ENCODE peak calls at places on chromosomes 12 and 14, in four cellular contexts. F, H, T and B are unnamed samples.

GRCh38 chr12:49784756-49785409 is 43.3 kb downstream of the NCKAP5L start:
- DNase-seq in F (no peak), H (peak), T (no peak), B (no peak)

GRCh38 chr12:53452159-53453077 is 516 bp downstream of the PCBP2 start:
- DNase-seq in F (peak), H (peak), T (peak), B (peak)

GRCh38 chr12:50581226-50582184 is 76.7 kb downstream of the DIP2B start:
- DNase-seq in F (no peak), H (peak), T (no peak), B (no peak)

GRCh38 chr12:132294121-132295034 is 35.0 kb downstream of the GALNT9 start:
- DNase-seq in F (peak), H (no peak), T (no peak), B (no peak)

GRCh38 chr14:46782281-46782680 is 130.7 kb upstream of the RPL10L start:
- DNase-seq in F (no peak), H (no peak), T (no peak), B (no peak)

GRCh38 chr12:122366685-122367475 is 55.6 kb downstream of the CLIP1 start:
- DNase-seq in F (no peak), H (peak), T (peak), B (no peak)

GRCh38 chr12:24153041-24153440 is 203.6 kb upstream of the SOX5 start:
- DNase-seq in F (no peak), H (no peak), T (no peak), B (no peak)

GRCh38 chr14:41000350-41000749 is 606.3 kb upstream of the LRFN5 start:
- DNase-seq in F (no peak), H (no peak), T (no peak), B (no peak)

DNA sequence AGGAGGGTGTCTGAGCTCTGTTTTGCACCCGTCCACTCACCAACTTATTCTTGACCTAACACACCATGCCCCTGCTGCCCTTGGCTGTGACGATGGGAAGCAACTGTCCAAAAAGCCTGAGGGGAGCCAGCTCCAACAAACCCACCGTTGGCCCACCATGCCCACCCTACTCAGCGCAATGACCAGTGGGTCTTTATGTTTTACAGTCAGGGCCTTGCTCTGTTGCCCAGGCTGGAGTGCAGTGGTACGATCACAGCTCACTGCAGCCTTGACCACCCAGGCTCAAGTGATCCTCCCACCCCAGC is 160.3 kb downstream of the ZFP36L1 start:
- DNase-seq in F (no peak), H (no peak), T (no peak), B (no peak)
- H3K27ac ChIP-seq in F (peak), H (no peak), T (no peak), B (no peak)

DNA sequence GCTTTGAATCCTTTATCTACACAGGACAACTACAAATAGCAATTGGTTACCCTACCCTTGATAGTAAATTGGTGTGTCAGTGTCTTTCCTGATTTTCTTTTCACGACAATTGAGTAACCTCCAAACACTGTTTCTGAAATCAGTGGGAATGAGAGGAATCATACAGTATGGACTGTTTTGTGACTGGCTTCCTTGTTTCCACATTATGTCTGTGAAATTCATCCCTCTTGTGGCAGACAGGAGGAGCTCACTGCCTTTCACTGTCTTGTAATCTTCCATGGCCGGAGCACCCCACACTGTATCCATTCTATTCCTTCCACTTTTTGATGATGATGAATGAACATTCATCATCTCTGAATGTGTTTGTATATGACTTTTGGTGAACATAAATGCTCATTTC is 164.0 kb upstream of the PZP start:
- DNase-seq in F (no peak), H (no peak), T (peak), B (no peak)
- TF ChIP-seq CTCF in F (no peak), H (no peak), T (peak), B (no peak)

DNA sequence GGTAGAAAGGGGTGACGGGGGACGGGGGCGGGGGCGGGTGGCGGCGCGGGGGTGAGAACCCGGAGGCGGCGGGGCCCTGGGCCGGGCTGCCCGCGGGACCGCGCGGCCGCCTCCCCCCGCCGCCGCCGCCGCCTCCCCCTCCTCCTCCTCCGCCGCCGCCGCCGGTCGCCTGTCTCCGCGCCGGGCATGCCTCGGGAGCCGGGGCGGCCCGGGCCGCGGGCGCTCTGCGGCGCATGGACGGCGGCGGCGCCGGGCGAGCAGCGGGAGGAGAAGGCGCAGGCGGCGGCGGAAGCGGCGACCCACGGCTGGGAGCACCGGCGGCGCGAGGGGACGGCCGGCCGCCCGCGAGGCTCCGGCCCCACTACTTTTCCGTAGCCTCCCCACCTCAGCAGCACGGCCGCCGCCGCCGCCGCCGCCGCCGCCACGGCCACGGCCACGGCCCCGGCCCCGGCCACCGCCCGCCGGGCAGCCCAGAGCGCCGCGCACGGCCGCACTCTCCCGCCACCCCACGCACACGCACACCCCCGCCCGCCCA is at the start of gene NPAS3:
- DNase-seq in F (peak), H (no peak), T (peak), B (no peak)
- H3K27ac ChIP-seq in F (peak), H (peak), T (peak), B (no peak)

DNA sequence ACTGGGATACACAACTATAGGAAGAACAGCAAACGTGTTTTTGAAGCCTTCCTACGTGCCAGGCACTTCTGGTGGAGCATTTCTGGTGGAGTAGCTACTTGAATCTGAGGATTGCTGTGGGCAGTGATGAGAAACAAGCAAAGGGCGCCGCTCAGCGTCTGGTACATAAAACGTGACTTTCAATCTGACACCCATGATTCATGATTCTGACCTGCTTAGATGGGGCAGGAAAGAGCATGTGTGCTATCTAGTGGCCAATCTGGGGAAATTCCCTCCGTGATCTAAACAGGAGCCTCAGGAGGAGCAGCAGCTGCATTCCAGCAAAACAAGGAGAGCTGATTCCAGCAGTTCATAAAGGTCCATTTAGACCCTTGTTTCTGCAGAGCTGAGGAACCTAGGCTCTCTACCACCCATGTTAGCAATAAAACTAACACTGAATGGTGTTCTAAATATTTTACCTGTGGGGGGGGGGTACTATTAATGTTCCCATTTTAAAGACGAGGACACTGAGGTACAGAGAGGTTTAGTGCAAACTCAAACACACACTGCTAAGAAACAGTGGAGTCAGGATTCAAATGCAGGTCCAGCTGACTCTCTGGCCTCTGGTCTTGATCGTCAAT is 37.8 kb downstream of the PAH start:
- DNase-seq in F (peak), H (peak), T (peak), B (no peak)
- TF ChIP-seq CTCF in F (peak), H (peak), T (peak), B (no peak)

GRCh38 chr14:91114079-91115065 is 499 bp downstream of the DGLUCY start:
- DNase-seq in F (peak), H (peak), T (peak), B (peak)

GRCh38 chr14:91112172-91112571 is 1.7 kb upstream of the DGLUCY start:
- DNase-seq in F (no peak), H (no peak), T (no peak), B (no peak)

GRCh38 chr14:91113829-91114078 is at the start of gene DGLUCY:
- DNase-seq in F (no peak), H (peak), T (no peak), B (peak)

GRCh38 chr14:91108941-91109611 is 4.8 kb upstream of the DGLUCY start:
- DNase-seq in F (no peak), H (no peak), T (no peak), B (peak)

GRCh38 chr14:91111443-91111842 is 2.4 kb upstream of the DGLUCY start:
- DNase-seq in F (no peak), H (no peak), T (no peak), B (no peak)
- H3K27ac ChIP-seq in F (no peak), H (no peak), T (no peak), B (no peak)

DNA sequence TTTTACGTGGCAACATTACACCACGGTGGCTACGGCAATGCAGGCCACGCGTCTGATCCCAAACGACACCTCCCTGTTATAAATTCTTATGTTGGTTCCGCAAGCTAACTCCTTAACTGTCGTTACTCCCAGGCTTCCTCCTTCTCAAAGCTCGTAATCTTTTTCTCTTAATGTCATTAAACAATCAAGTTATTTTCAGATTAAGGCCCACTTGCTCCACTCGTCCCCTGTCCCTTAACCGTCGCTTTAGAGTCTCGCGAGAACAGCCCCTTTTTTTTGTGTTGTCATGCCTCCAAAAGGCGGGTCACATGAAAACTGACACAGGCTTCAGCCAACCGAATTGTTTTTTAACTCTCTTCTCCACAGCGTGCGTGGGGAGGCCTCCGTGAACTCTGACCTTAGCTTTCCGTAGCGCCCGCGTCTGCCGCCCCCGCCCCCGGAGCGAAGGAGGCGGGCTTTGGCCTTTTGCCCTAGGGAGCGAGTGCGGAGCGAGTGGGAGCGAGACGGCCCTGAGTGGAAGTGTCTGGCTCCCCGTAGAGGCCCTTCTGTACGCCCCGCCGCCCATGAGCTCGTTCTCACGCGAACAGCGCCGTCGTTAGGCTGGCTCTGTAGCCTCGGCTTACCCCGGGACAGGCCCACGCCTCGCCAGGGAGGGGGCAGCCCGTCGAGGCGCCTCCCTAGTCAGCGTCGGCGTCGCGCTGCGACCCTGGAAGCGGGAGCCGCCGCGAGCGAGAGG is at the start of gene CAND1:
- DNase-seq in F (peak), H (peak), T (peak), B (peak)
- TF ChIP-seq CTCF in F (no peak), H (no peak), T (no peak), B (no peak)

GRCh38 chr12:92462049-92462448 is 240.7 kb upstream of the PLEKHG7 start:
- DNase-seq in F (no peak), H (peak), T (no peak), B (no peak)
- H3K27ac ChIP-seq in F (no peak), H (no peak), T (no peak), B (no peak)